ENCODE peak calls at places on chromosomes 1 and 21, in five cellular contexts. H, S, U, Q and I are unnamed samples.

GRCh38 chr1:58836396-58836795 is 52.5 kb upstream of the JUN start:
- DNase-seq in Q (no peak), S (no peak), U (no peak), H (no peak), I (no peak)

GRCh38 chr1:54007613-54008012 is 10.4 kb downstream of the LDLRAD1 start:
- DNase-seq in H (no peak), U (no peak), Q (no peak), S (no peak), I (no peak)

GRCh38 chr21:43611598-43612369 is 47.5 kb downstream of the HSF2BP start:
- DNase-seq in S (peak), H (peak), Q (peak), U (peak), I (peak)

GRCh38 chr1:115063238-115063901 is 25.9 kb downstream of the TSPAN2 start:
- DNase-seq in Q (no peak), H (no peak), U (no peak), S (no peak), I (no peak)

GRCh38 chr1:204345941-204346678 is 13.6 kb downstream of the PLEKHA6 start:
- DNase-seq in Q (no peak), U (no peak), H (no peak), S (no peak), I (no peak)

GRCh38 chr1:43963006-43963405 is 6.8 kb upstream of the DPH2 start:
- DNase-seq in S (no peak), U (no peak), Q (no peak), H (peak), I (no peak)

GRCh38 chr1:198556969-198557368 is 16.5 kb upstream of the ATP6V1G3 start:
- DNase-seq in H (peak), Q (no peak), U (no peak), S (peak), I (no peak)

GRCh38 chr1:203322480-203323179 is 17.3 kb downstream of the BTG2 start:
- DNase-seq in S (no peak), U (peak), H (no peak), Q (no peak), I (no peak)

GRCh38 chr1:33148615-33149014 is 33.2 kb downstream of the TRIM62 start:
- DNase-seq in U (no peak), Q (no peak), H (no peak), S (no peak), I (no peak)

GRCh38 chr1:147723691-147724323 is 36.6 kb downstream of the GJA5 start:
- DNase-seq in U (peak), Q (no peak), H (peak), S (no peak), I (peak)

GRCh38 chr21:45820171-45821091 is 161.1 kb upstream of the COL6A1 start:
- DNase-seq in S (peak), H (peak), Q (peak), U (peak), I (peak)

GRCh38 chr1:201356701-201357100 is 20.8 kb downstream of the TNNT2 start:
- DNase-seq in U (no peak), Q (no peak), S (no peak), H (peak), I (no peak)

GRCh38 chr21:35048706-35049617 is at the start of gene RUNX1:
- DNase-seq in U (peak), Q (peak), H (peak), S (peak), I (no peak)

GRCh38 chr1:52032785-52033131 is 852 bp downstream of the KTI12 start:
- DNase-seq in Q (peak), S (peak), U (peak), H (peak), I (peak)

GRCh38 chr1:35530168-35530567 is 27.0 kb downstream of the KIAA0319L start:
- DNase-seq in U (no peak), S (no peak), Q (no peak), H (no peak), I (no peak)

GRCh38 chr1:168513656-168514404 is 30.0 kb downstream of the XCL2 start:
- DNase-seq in H (no peak), U (no peak), Q (no peak), S (no peak), I (no peak)

GRCh38 chr1:98704474-98704873 is 43.0 kb downstream of the SNX7 start:
- DNase-seq in S (no peak), H (no peak), Q (no peak), U (no peak), I (peak)

GRCh38 chr1:69671363-69672010 is 103.8 kb downstream of the LRRC7 start:
- DNase-seq in Q (no peak), S (no peak), U (no peak), H (no peak), I (no peak)

GRCh38 chr1:108346137-108346536 is 102.3 kb upstream of the NBPF4 start:
- DNase-seq in Q (no peak), S (no peak), H (no peak), U (no peak), I (no peak)

GRCh38 chr1:63322248-63322943 is at the start of gene FOXD3:
- DNase-seq in S (peak), H (peak), Q (peak), U (peak), I (peak)

GRCh38 chr1:227886993-227887696 is 60.6 kb downstream of the WNT9A start:
- DNase-seq in H (peak), U (peak), S (no peak), Q (peak), I (peak)

GRCh38 chr1:222931018-222931417 is 116.2 kb downstream of the DISP1 start:
- DNase-seq in H (no peak), Q (no peak), S (no peak), U (no peak), I (no peak)

GRCh38 chr1:233254039-233254362 is 41.5 kb downstream of the PCNX2 start:
- DNase-seq in Q (no peak), U (no peak), H (no peak), S (no peak), I (no peak)

GRCh38 chr1:153624965-153625611 is 2.2 kb downstream of the S100A13 start:
- DNase-seq in Q (no peak), S (no peak), H (no peak), U (no peak), I (no peak)

GRCh38 chr1:227944931-227945890 is 2.5 kb downstream of the WNT9A start:
- DNase-seq in Q (peak), H (no peak), S (peak), U (peak), I (peak)

GRCh38 chr1:117654485-117655219 is 48.8 kb downstream of the TENT5C start:
- DNase-seq in S (no peak), Q (no peak), U (no peak), H (no peak), I (no peak)

GRCh38 chr1:222824641-222825040 is 9.8 kb downstream of the DISP1 start:
- DNase-seq in H (no peak), U (no peak), Q (no peak), S (no peak), I (no peak)

GRCh38 chr1:3355894-3356826 is 98.3 kb upstream of the ARHGEF16 start:
- DNase-seq in H (no peak), S (no peak), U (no peak), Q (no peak), I (peak)

GRCh38 chr21:15809818-15810217 is 80.0 kb downstream of the USP25 start:
- DNase-seq in Q (no peak), S (peak), H (peak), U (no peak), I (no peak)

GRCh38 chr1:109617291-109617801 is 2.1 kb downstream of the GNAT2 start:
- DNase-seq in Q (no peak), S (no peak), H (no peak), U (no peak), I (peak)

GRCh38 chr1:246351726-246352125 is 155.4 kb downstream of the SMYD3 start:
- DNase-seq in H (no peak), U (no peak), S (no peak), Q (peak), I (no peak)

GRCh38 chr1:59477286-59477685 is 180.4 kb downstream of the FGGY start:
- DNase-seq in H (no peak), U (no peak), Q (no peak), S (no peak), I (no peak)

GRCh38 chr21:33205476-33205875 is 24.3 kb upstream of the IFNAR2 start:
- DNase-seq in Q (no peak), S (no peak), H (no peak), U (no peak), I (no peak)